ENCODE peak calls at places on chromosomes 12 and 14, in seven cellular contexts. F is H9, S is trophoblast cell, E is IMR-90, G is H1, J is mesenchymal stem cell, O is neuronal stem cell. Z is an unnamed sample.

GRCh38 chr12:105083551-105084105 is 630 bp downstream of the ALDH1L2 start:
- DNase-seq in J (peak), S (peak), O (no peak), G (no peak), E (peak), F (peak), Z (no peak)

GRCh38 chr12:76678992-76679391 is 84.9 kb upstream of the ZDHHC17 start:
- DNase-seq in G (no peak), F (no peak), E (no peak), S (no peak), J (no peak), O (no peak), Z (no peak)

GRCh38 chr12:27013606-27014084 is 539 bp downstream of the TM7SF3 start:
- DNase-seq in E (peak), G (no peak), F (no peak), O (no peak), J (peak), S (no peak), Z (no peak)

GRCh38 chr14:35682802-35683201 is 126.3 kb downstream of the RALGAPA1 start:
- DNase-seq in F (no peak), S (no peak), J (no peak), G (no peak), E (peak), O (no peak), Z (no peak)

GRCh38 chr12:32534698-32535097 is 135.3 kb downstream of the FGD4 start:
- DNase-seq in S (no peak), O (no peak), G (no peak), E (no peak), F (no peak), J (no peak), Z (no peak)

GRCh38 chr12:121990692-121991603 is 30.7 kb upstream of the BCL7A start:
- DNase-seq in J (no peak), G (no peak), S (no peak), F (no peak), O (no peak), E (peak), Z (no peak)

GRCh38 chr12:29073631-29074239 is 75.3 kb upstream of the FAR2 start:
- DNase-seq in J (peak), E (peak), S (peak), F (no peak), O (no peak), G (no peak), Z (peak)

GRCh38 chr12:2234951-2235350 is 182.2 kb downstream of the CACNA1C start:
- DNase-seq in S (no peak), G (no peak), O (no peak), F (no peak), E (no peak), J (no peak), Z (no peak)

GRCh38 chr12:12839886-12840285 is 26.7 kb downstream of the DDX47 start:
- DNase-seq in G (no peak), J (peak), E (peak), F (no peak), O (no peak), S (peak), Z (no peak)

GRCh38 chr12:31234053-31234835 is 91.7 kb downstream of the SINHCAF start:
- DNase-seq in J (no peak), G (no peak), F (no peak), O (no peak), E (no peak), S (no peak), Z (no peak)

GRCh38 chr14:37036669-37037341 is 135.6 kb downstream of the SLC25A21 start:
- DNase-seq in F (no peak), S (no peak), J (no peak), O (no peak), E (peak), G (no peak), Z (no peak)

GRCh38 chr14:67241416-67242362 is at the start of gene PALS1:
- DNase-seq in F (no peak), J (peak), E (peak), G (no peak), O (no peak), S (peak), Z (peak)

GRCh38 chr12:39846971-39847661 is 227.5 kb upstream of the ABCD2 start:
- DNase-seq in O (no peak), J (no peak), F (no peak), S (peak), E (peak), G (no peak), Z (peak)

GRCh38 chr12:26125451-26126339 is 858 bp upstream of the BHLHE41 start:
- DNase-seq in O (peak), E (peak), F (peak), J (peak), S (peak), G (no peak), Z (peak)

GRCh38 chr14:105943973-105944602 is 417.7 kb downstream of the TMEM121 start:
- DNase-seq in G (no peak), F (no peak), S (no peak), O (no peak), J (no peak), E (no peak), Z (no peak)

GRCh38 chr12:116547955-116548471 is 11.2 kb upstream of the MAP1LC3B2 start:
- DNase-seq in E (peak), S (peak), G (no peak), J (peak), O (no peak), F (no peak), Z (no peak)

GRCh38 chr14:49960453-49960852 is 67.6 kb downstream of the ARF6 start:
- DNase-seq in G (no peak), E (no peak), O (no peak), S (no peak), F (no peak), J (no peak), Z (no peak)

GRCh38 chr14:89027097-89027740 is 202.8 kb downstream of the TTC8 start:
- DNase-seq in G (no peak), O (peak), F (peak), E (peak), S (peak), J (peak), Z (peak)
- H3K23ac ChIP-seq in G (no peak), O (peak), F (no peak), E (peak), S (no peak), J (peak), Z (no peak)

GRCh38 chr14:51246032-51246431 is 6.0 kb downstream of the TMX1 start:
- DNase-seq in E (no peak), S (no peak), F (no peak), G (no peak), O (no peak), J (no peak), Z (no peak)
- H3K23ac ChIP-seq in E (no peak), S (no peak), F (no peak), G (no peak), O (no peak), J (no peak), Z (no peak)

GRCh38 chr12:54213084-54213483 is 24.3 kb upstream of the SMUG1 start:
- DNase-seq in E (no peak), S (no peak), J (no peak), G (no peak), F (no peak), O (no peak), Z (no peak)
- H3K23ac ChIP-seq in E (no peak), S (no peak), J (no peak), G (no peak), F (no peak), O (no peak), Z (no peak)

GRCh38 chr14:56100556-56100955 is 17.7 kb upstream of the PELI2 start:
- DNase-seq in J (no peak), G (no peak), E (peak), F (no peak), S (no peak), O (no peak), Z (no peak)

GRCh38 chr14:56099081-56099797 is 19.0 kb upstream of the PELI2 start:
- DNase-seq in O (no peak), S (no peak), F (no peak), E (no peak), G (no peak), J (no peak), Z (peak)

GRCh38 chr14:56107615-56108014 is 10.6 kb upstream of the PELI2 start:
- DNase-seq in E (no peak), J (no peak), G (no peak), O (no peak), S (no peak), F (no peak), Z (no peak)

GRCh38 chr14:56098021-56098420 is 20.2 kb upstream of the PELI2 start:
- DNase-seq in G (no peak), O (no peak), J (no peak), F (no peak), S (peak), E (no peak), Z (peak)

GRCh38 chr14:56102901-56103409 is 15.3 kb upstream of the PELI2 start:
- DNase-seq in E (no peak), F (no peak), J (no peak), O (no peak), S (no peak), G (no peak), Z (peak)
- H3K23ac ChIP-seq in E (no peak), F (no peak), J (no peak), O (no peak), S (no peak), G (no peak), Z (no peak)

GRCh38 chr14:81716953-81717352 is 183.3 kb upstream of the SEL1L start:
- DNase-seq in J (no peak), S (no peak), G (no peak), O (no peak), F (no peak), E (no peak), Z (no peak)
- H3K23ac ChIP-seq in J (no peak), S (no peak), G (no peak), O (no peak), F (no peak), E (no peak), Z (no peak)

GRCh38 chr14:91834571-91834970 is 32.8 kb downstream of the TC2N start:
- DNase-seq in G (no peak), O (no peak), J (no peak), E (no peak), F (no peak), S (no peak), Z (peak)

GRCh38 chr14:91831337-91831736 is 36.0 kb downstream of the TC2N start:
- DNase-seq in F (no peak), J (no peak), E (no peak), S (no peak), O (no peak), G (no peak), Z (no peak)

GRCh38 chr14:91837076-91837475 is 30.3 kb downstream of the TC2N start:
- DNase-seq in J (no peak), F (no peak), S (no peak), E (no peak), O (no peak), G (no peak), Z (no peak)

GRCh38 chr14:91835920-91836843 is 31.2 kb downstream of the TC2N start:
- DNase-seq in G (peak), O (peak), E (no peak), F (peak), J (peak), S (peak), Z (peak)

DNA sequence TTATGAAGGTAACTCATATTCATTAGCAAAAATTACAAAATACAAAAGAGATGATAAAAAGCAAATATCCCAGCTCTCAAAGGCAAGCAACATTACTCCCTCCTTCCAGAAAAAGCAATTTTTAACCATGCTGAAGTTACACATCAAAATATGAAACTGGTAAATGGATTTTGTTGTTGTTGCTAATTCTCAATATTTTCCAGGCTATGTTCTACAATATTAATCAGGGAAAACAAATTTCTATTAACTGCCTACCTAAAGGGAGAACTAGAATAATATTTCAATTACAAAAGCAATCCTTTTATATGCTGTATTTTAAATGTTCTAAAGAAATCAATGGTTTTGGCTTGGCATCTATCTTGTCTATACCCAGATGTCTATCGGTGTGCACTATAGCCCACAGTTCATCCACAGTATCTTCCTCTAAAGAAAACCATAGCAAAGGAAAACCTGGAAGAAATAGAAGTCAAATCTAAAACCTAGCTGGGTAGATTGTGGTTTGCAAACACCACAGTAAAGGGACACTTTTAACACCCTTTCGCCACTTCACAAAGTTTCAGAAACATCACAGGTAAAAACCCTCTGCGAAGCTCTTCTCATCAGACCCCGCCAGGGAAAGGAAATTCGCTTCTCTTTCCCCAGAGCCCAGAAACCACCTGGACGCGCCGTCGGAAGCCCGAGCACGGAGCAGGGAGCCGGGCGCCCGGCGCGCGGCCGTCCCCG is 32.0 kb downstream of the TC2N start:
- DNase-seq in O (no peak), F (no peak), E (no peak), G (no peak), S (peak), J (no peak), Z (peak)
- H3K23ac ChIP-seq in O (no peak), F (no peak), E (no peak), G (no peak), S (no peak), J (no peak), Z (no peak)